ENCODE peak calls at places on chromosome 13, in ten cellular contexts. O is stimulated activated CD8-positive, alpha-beta memory T cell treated with anti-CD3 and anti-CD28 coated beads, Interleukin-2, amount 100 ng/mL, for 1 hour; I is fibroblast of the conjunctiva; B is hepatocyte; J is activated CD8-positive, alpha-beta T cell treated with anti-CD3 and anti-CD28 coated beads for 36 hours; W is astrocyte; C is mesendoderm; X is EL; M is ecto neural progenitor cell; Y is progenitor cell of endocrine pancreas. T is an unnamed sample.
A peak's percentile ranks its signal among the peaks of the same experiment; 100 is the strongest.

GRCh38 chr13:26168835-26169234 is 53.3 kb downstream of the RNF6 start:
- DNase-seq in O (no peak), I (no peak), B (no peak), J (no peak), W (no peak), C (no peak), X (no peak), M (no peak), Y (no peak), T (no peak)

GRCh38 chr13:99320693-99321481 is 13.7 kb upstream of the GPR183 start:
- DNase-seq in O (no peak), I (peak; percentile 79), B (no peak), J (no peak), W (peak; percentile 81), C (no peak), X (peak; percentile 78), M (no peak), Y (no peak), T (no peak)

GRCh38 chr13:38686635-38687245 is at the start of gene FREM2:
- DNase-seq in O (no peak), I (no peak), B (peak; percentile 88), J (no peak), W (peak; percentile 53), C (peak; percentile 98), X (peak; percentile 17), M (peak; percentile 93), Y (peak; percentile 86), T (peak; percentile 92)

GRCh38 chr13:95260031-95260525 is 41.2 kb downstream of the ABCC4 start:
- DNase-seq in O (no peak), I (no peak), B (no peak), J (no peak), W (no peak), C (no peak), X (no peak), M (no peak), Y (no peak), T (no peak)

GRCh38 chr13:114108894-114109293 is 23.5 kb downstream of the RASA3 start:
- DNase-seq in O (no peak), I (no peak), B (no peak), J (no peak), W (no peak), C (no peak), X (no peak), M (no peak), Y (no peak), T (no peak)

GRCh38 chr13:75931116-75931515 is 295.0 kb downstream of the LMO7 start:
- DNase-seq in O (no peak), I (no peak), B (no peak), J (no peak), W (peak; percentile 46), C (no peak), X (no peak), M (no peak), Y (no peak), T (no peak)

GRCh38 chr13:79533781-79534400 is 52.9 kb downstream of the NDFIP2 start:
- DNase-seq in O (no peak), I (no peak), B (no peak), J (no peak), W (peak; percentile 46), C (no peak), X (peak; percentile 63), M (no peak), Y (no peak), T (no peak)

GRCh38 chr13:102012299-102013293 is 389.3 kb downstream of the FGF14 start:
- DNase-seq in O (no peak), I (no peak), B (no peak), J (no peak), W (no peak), C (no peak), X (no peak), M (no peak), Y (no peak), T (no peak)

GRCh38 chr13:86810385-86810784 is 860.8 kb upstream of the SLITRK5 start:
- DNase-seq in O (no peak), I (no peak), B (no peak), J (no peak), W (no peak), C (no peak), X (no peak), M (no peak), Y (no peak), T (no peak)

GRCh38 chr13:73782781-73783180 is 351.4 kb downstream of the KLF12 start:
- DNase-seq in O (no peak), I (no peak), B (no peak), J (no peak), W (peak; percentile 64), C (no peak), X (no peak), M (no peak), Y (no peak), T (no peak)

GRCh38 chr13:23697772-23698313 is 127.6 kb downstream of the TNFRSF19 start:
- DNase-seq in O (no peak), I (no peak), B (no peak), J (no peak), W (no peak), C (no peak), X (no peak), M (no peak), Y (no peak), T (no peak)

GRCh38 chr13:102569488-102569887 is 27.3 kb upstream of the TPP2 start:
- DNase-seq in O (no peak), I (no peak), B (no peak), J (no peak), W (peak; percentile 42), C (no peak), X (peak; percentile 8), M (no peak), Y (no peak), T (no peak)

GRCh38 chr13:23455401-23456185 is 22.1 kb upstream of the SACS start:
- DNase-seq in O (no peak), I (no peak), B (no peak), J (no peak), W (no peak), C (no peak), X (no peak), M (no peak), Y (no peak), T (no peak)

GRCh38 chr13:110338441-110339101 is 31.5 kb downstream of the COL4A2 start:
- DNase-seq in O (no peak), I (peak; percentile 36), B (no peak), J (no peak), W (peak; percentile 88), C (peak; percentile 66), X (no peak), M (no peak), Y (no peak), T (peak; percentile 33)

GRCh38 chr13:28574617-28575142 is 79.8 kb upstream of the FLT1 start:
- DNase-seq in O (no peak), I (peak; percentile 45), B (peak; percentile 70), J (peak; percentile 39), W (peak; percentile 97), C (peak; percentile 30), X (peak; percentile 99), M (no peak), Y (no peak), T (no peak)

GRCh38 chr13:99982021-99982740 is 597 bp downstream of the ZIC2 start:
- DNase-seq in O (no peak), I (no peak), B (peak; percentile 44), J (no peak), W (no peak), C (peak; percentile 52), X (no peak), M (peak; percentile 61), Y (no peak), T (no peak)

GRCh38 chr13:109910131-109910530 is 123.7 kb upstream of the IRS2 start:
- DNase-seq in O (no peak), I (no peak), B (no peak), J (no peak), W (no peak), C (no peak), X (no peak), M (no peak), Y (no peak), T (no peak)

GRCh38 chr13:28204043-28204442 is 65.7 kb downstream of the PAN3 start:
- DNase-seq in O (no peak), I (no peak), B (no peak), J (no peak), W (no peak), C (no peak), X (no peak), M (no peak), Y (no peak), T (no peak)

GRCh38 chr13:46543307-46543706 is 9.7 kb upstream of the LRCH1 start:
- DNase-seq in O (no peak), I (no peak), B (no peak), J (no peak), W (no peak), C (no peak), X (no peak), M (no peak), Y (no peak), T (no peak)

GRCh38 chr13:27171244-27171829 is at the start of gene USP12:
- DNase-seq in O (peak; percentile 22), I (no peak), B (peak; percentile 81), J (peak; percentile 63), W (no peak), C (peak; percentile 64), X (no peak), M (peak; percentile 83), Y (peak; percentile 59), T (no peak)

GRCh38 chr13:46909037-46909436 is 12.2 kb upstream of the HTR2A start:
- DNase-seq in O (no peak), I (no peak), B (no peak), J (no peak), W (peak; percentile 59), C (no peak), X (no peak), M (no peak), Y (no peak), T (no peak)

GRCh38 chr13:41577437-41577836 is 120.1 kb downstream of the RGCC start:
- DNase-seq in O (no peak), I (peak; percentile 57), B (peak; percentile 33), J (no peak), W (no peak), C (no peak), X (peak; percentile 28), M (no peak), Y (no peak), T (no peak)

GRCh38 chr13:98890186-98890585 is 87.7 kb downstream of the DOCK9 start:
- DNase-seq in O (no peak), I (peak; percentile 39), B (peak; percentile 48), J (peak; percentile 78), W (peak; percentile 96), C (no peak), X (peak; percentile 49), M (no peak), Y (no peak), T (no peak)

GRCh38 chr13:76937416-76937815 is 10.9 kb upstream of the ACOD1 start:
- DNase-seq in O (no peak), I (peak; percentile 93), B (peak; percentile 53), J (no peak), W (peak; percentile 95), C (no peak), X (peak; percentile 95), M (no peak), Y (no peak), T (no peak)

GRCh38 chr13:110027470-110028240 is 241.3 kb upstream of the IRS2 start:
- DNase-seq in O (no peak), I (no peak), B (no peak), J (no peak), W (no peak), C (no peak), X (no peak), M (no peak), Y (no peak), T (no peak)

GRCh38 chr13:41639237-41639904 is 182.0 kb downstream of the RGCC start:
- DNase-seq in O (no peak), I (no peak), B (no peak), J (no peak), W (no peak), C (no peak), X (no peak), M (no peak), Y (no peak), T (no peak)

GRCh38 chr13:27830010-27830409 is 37.7 kb downstream of the GSX1 start:
- DNase-seq in O (peak; percentile 26), I (no peak), B (peak; percentile 82), J (peak; percentile 51), W (no peak), C (peak; percentile 57), X (peak; percentile 23), M (peak; percentile 85), Y (peak; percentile 83), T (peak; percentile 67)